ENCODE peak calls at places on chromosomes 5 and 9, in five cellular contexts. H, P, L, B and O are unnamed samples.

GRCh38 chr5:159178978-159179377 is 30.4 kb downstream of the RNF145 start:
- DNase-seq in H (peak; percentile 42), P (peak; percentile 92), L (peak; percentile 92), B (no peak), O (no peak)

GRCh38 chr5:669111-669841 is 23.9 kb downstream of the TPPP start:
- DNase-seq in H (no peak), P (peak; percentile 61), L (no peak), B (no peak), O (no peak)

GRCh38 chr9:123131258-123131657 is 97.8 kb downstream of the GPR21 start:
- DNase-seq in H (no peak), P (peak; percentile 69), L (no peak), B (no peak), O (no peak)

GRCh38 chr5:63820557-63820956 is 141.7 kb downstream of the HTR1A start:
- DNase-seq in H (peak; percentile 78), P (no peak), L (no peak), B (no peak), O (no peak)

GRCh38 chr5:43602818-43603534 is at the start of gene NNT:
- DNase-seq in H (peak; percentile 77), P (peak; percentile 12), L (peak; percentile 56), B (peak; percentile 85), O (peak; percentile 82)

GRCh38 chr5:134247825-134248224 is 22.0 kb upstream of the PPP2CA start:
- DNase-seq in H (no peak), P (no peak), L (no peak), B (no peak), O (no peak)

GRCh38 chr5:13218518-13218917 is 726.0 kb downstream of the DNAH5 start:
- DNase-seq in H (no peak), P (no peak), L (no peak), B (no peak), O (no peak)

GRCh38 chr5:77145666-77146065 is 58.6 kb upstream of the ZBED3 start:
- DNase-seq in H (no peak), P (peak; percentile 37), L (peak; percentile 48), B (no peak), O (no peak)

GRCh38 chr9:36204906-36205547 is 14.3 kb downstream of the CLTA start:
- DNase-seq in H (no peak), P (peak; percentile 18), L (no peak), B (no peak), O (no peak)

GRCh38 chr9:81293651-81294050 is 395.7 kb downstream of the TLE1 start:
- DNase-seq in H (no peak), P (no peak), L (no peak), B (no peak), O (no peak)

GRCh38 chr5:57857696-57858095 is 375.1 kb upstream of the ACTBL2 start:
- DNase-seq in H (no peak), P (no peak), L (no peak), B (no peak), O (no peak)

GRCh38 chr5:175878021-175878420 is 6.6 kb downstream of the CPLX2 start:
- DNase-seq in H (no peak), P (no peak), L (no peak), B (no peak), O (no peak)

GRCh38 chr5:79047199-79047598 is 22.3 kb downstream of the DMGDH start:
- DNase-seq in H (no peak), P (no peak), L (no peak), B (no peak), O (no peak)

GRCh38 chr5:102715405-102715804 is 39.7 kb upstream of the PAM start:
- DNase-seq in H (no peak), P (peak; percentile 63), L (peak; percentile 77), B (no peak), O (no peak)

GRCh38 chr9:137158625-137159024 is 11.2 kb downstream of the LRRC26 start:
- DNase-seq in H (no peak), P (no peak), L (no peak), B (no peak), O (no peak)

GRCh38 chr9:112507281-112507680 is 20.7 kb downstream of the KIAA1958 start:
- DNase-seq in H (no peak), P (no peak), L (no peak), B (no peak), O (no peak)

GRCh38 chr9:469672-470040 is 255.0 kb downstream of the DOCK8 start:
- DNase-seq in H (peak; percentile 36), P (no peak), L (no peak), B (peak; percentile 43), O (no peak)

GRCh38 chr9:129777769-129778130 is 24.9 kb upstream of the PTGES start:
- DNase-seq in H (no peak), P (no peak), L (no peak), B (no peak), O (peak; percentile 19)

GRCh38 chr5:65081071-65081470 is 312.3 kb downstream of the CWC27 start:
- DNase-seq in H (no peak), P (no peak), L (no peak), B (no peak), O (no peak)

GRCh38 chr9:130263601-130264413 is 1.8 kb upstream of the HMCN2 start:
- DNase-seq in H (no peak), P (no peak), L (no peak), B (no peak), O (no peak)

GRCh38 chr9:126301985-126302603 is 24.5 kb upstream of the MVB12B start:
- DNase-seq in H (peak; percentile 39), P (peak; percentile 69), L (peak; percentile 79), B (peak; percentile 40), O (peak; percentile 57)

GRCh38 chr5:134845335-134845851 is 375 bp upstream of the C5orf24 start:
- DNase-seq in H (no peak), P (peak; percentile 18), L (no peak), B (no peak), O (no peak)

GRCh38 chr5:154178661-154179060 is 11.9 kb upstream of the GALNT10 start:
- DNase-seq in H (no peak), P (no peak), L (no peak), B (no peak), O (no peak)

GRCh38 chr9:92510747-92511146 is 25.0 kb downstream of the ECM2 start:
- DNase-seq in H (no peak), P (no peak), L (no peak), B (no peak), O (no peak)

GRCh38 chr5:150243590-150243989 is 46.0 kb downstream of the CAMK2A start:
- DNase-seq in H (no peak), P (no peak), L (no peak), B (no peak), O (no peak)
- H3K27ac ChIP-seq in H (no peak overlapping the region), P (no peak overlapping the region), L (no peak overlapping the region), B (no peak overlapping the region), O (no peak overlapping the region)

GRCh38 chr5:16855475-16855874 is 80.6 kb downstream of the MYO10 start:
- DNase-seq in H (peak; percentile 26), P (no peak), L (no peak), B (no peak), O (no peak)
- H3K27ac ChIP-seq in H (peak overlapping the region; percentile 47), P (no peak overlapping the region), L (no peak overlapping the region), B (no peak overlapping the region), O (no peak overlapping the region)

GRCh38 chr9:134709512-134710270 is 68.1 kb downstream of the COL5A1 start:
- DNase-seq in H (no peak), P (peak; percentile 27), L (no peak), B (no peak), O (no peak)
- H3K27ac ChIP-seq in H (no peak overlapping the region), P (no peak overlapping the region), L (peak overlapping the region; percentile 83), B (no peak overlapping the region), O (no peak overlapping the region)

GRCh38 chr5:10288600-10289213 is 19.0 kb downstream of the CMBL start:
- DNase-seq in H (peak; percentile 96), P (no peak), L (peak; percentile 76), B (peak; percentile 48), O (peak; percentile 71)
- H3K27ac ChIP-seq in H (peak overlapping the region; percentile 83), P (no peak overlapping the region), L (peak overlapping the region; percentile 85), B (peak overlapping the region; percentile 64), O (no peak overlapping the region)

DNA sequence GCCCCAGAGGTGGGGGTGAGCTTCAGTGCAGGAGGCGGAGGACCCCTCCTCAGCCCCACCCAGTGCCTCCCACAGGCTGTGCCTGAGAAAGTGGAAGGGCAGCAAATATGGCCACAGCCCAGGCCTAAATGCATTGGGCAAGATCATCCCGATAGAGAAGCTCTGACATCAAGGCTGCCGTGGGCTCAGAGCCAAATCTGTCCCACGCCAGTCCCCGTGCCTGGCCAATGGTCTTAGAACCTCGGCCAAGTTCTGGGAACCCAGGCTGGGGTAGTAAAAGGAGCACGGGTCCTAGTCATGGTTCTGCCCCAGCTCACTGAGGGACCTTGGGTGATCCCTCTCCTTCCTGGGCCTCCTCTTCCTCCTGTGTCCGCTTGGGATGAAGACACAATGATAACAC is 27.7 kb upstream of the TNIP1 start:
- DNase-seq in H (peak; percentile 72), P (no peak), L (no peak), B (no peak), O (no peak)
- H3K27ac ChIP-seq in H (peak overlapping the region; percentile 79), P (no peak overlapping the region), L (no peak overlapping the region), B (peak overlapping the region; percentile 25), O (no peak overlapping the region)

GRCh38 chr5:74363603-74364205 is 276.8 kb downstream of the ENC1 start:
- DNase-seq in H (no peak), P (no peak), L (no peak), B (no peak), O (no peak)
- H3K27ac ChIP-seq in H (no peak overlapping the region), P (no peak overlapping the region), L (no peak overlapping the region), B (no peak overlapping the region), O (no peak overlapping the region)

GRCh38 chr9:99491408-99492259 is 269.6 kb downstream of the SEC61B start:
- DNase-seq in H (no peak), P (peak; percentile 12), L (no peak), B (no peak), O (peak; percentile 18)
- H3K27ac ChIP-seq in H (no peak overlapping the region), P (no peak overlapping the region), L (no peak overlapping the region), B (no peak overlapping the region), O (no peak overlapping the region)

GRCh38 chr5:143304836-143305475 is 98.5 kb downstream of the NR3C1 start:
- DNase-seq in H (no peak), P (no peak), L (no peak), B (no peak), O (no peak)

GRCh38 chr5:143297756-143298155 is 105.7 kb downstream of the NR3C1 start:
- DNase-seq in H (no peak), P (peak; percentile 25), L (no peak), B (no peak), O (no peak)

GRCh38 chr5:143306040-143306439 is 97.4 kb downstream of the NR3C1 start:
- DNase-seq in H (no peak), P (no peak), L (no peak), B (no peak), O (no peak)

DNA sequence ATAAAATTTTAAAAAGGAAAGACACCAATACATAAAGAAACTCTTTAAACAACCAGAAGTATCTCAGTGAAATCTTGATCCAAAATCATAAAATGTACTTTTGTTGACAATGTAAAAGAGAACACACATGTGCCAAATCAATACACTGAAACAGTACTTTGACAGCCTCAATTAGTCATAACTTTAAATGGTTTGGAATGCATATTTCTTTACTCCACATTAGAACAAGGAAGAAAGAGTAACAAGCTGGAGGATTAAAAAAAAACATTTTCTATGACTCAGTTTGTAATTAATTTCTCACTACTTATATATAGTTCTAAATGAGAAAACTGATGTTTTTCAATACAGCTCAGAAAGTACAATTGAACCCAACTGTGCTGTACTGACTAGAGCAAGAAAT is 101.1 kb downstream of the NR3C1 start:
- DNase-seq in H (no peak), P (no peak), L (no peak), B (no peak), O (no peak)
- H3K27ac ChIP-seq in H (no peak overlapping the region), P (no peak overlapping the region), L (no peak overlapping the region), B (no peak overlapping the region), O (no peak overlapping the region)